ENCODE peak calls at places on chromosomes 12 and 14, in seven cellular contexts. G is ovary, T is A549, C is tibial nerve, O is IMR-90, F is fibroblast of lung, X is PC-3. Q is an unnamed sample.

GRCh38 chr12:40718878-40719372 is 26.7 kb downstream of the CNTN1 start:
- DNase-seq in C (no peak), F (no peak), X (no peak), T (no peak), G (no peak), O (no peak), Q (no peak)

GRCh38 chr14:74502236-74503019 is 8.9 kb downstream of the ISCA2 start:
- DNase-seq in C (no peak), G (peak; percentile 44), F (peak; percentile 53), X (peak; percentile 70), O (peak; percentile 45), T (peak; percentile 44), Q (peak; percentile 50)

GRCh38 chr14:100079606-100080005 is 14.4 kb downstream of the EVL start:
- DNase-seq in G (no peak), X (no peak), T (no peak), C (no peak), O (no peak), F (no peak), Q (no peak)

GRCh38 chr12:77924703-77925102 is 94.0 kb downstream of the NAV3 start:
- DNase-seq in T (no peak), G (no peak), F (peak; percentile 28), X (no peak), O (peak; percentile 52), C (no peak), Q (peak; percentile 10)

GRCh38 chr14:53967606-53968005 is 11.0 kb upstream of the BMP4 start:
- DNase-seq in C (no peak), X (peak; percentile 10), F (no peak), O (no peak), G (no peak), T (no peak), Q (peak; percentile 17)

GRCh38 chr12:53414756-53415417 is 8.8 kb upstream of the AMHR2 start:
- DNase-seq in G (no peak), X (no peak), T (no peak), O (no peak), C (no peak), F (no peak), Q (no peak)

GRCh38 chr12:85405781-85406522 is 125.9 kb downstream of the ALX1 start:
- DNase-seq in C (no peak), T (no peak), F (peak; percentile 64), O (peak; percentile 5), X (no peak), G (no peak), Q (peak; percentile 73)

GRCh38 chr14:52443506-52443905 is 108.8 kb downstream of the TXNDC16 start:
- DNase-seq in C (no peak), G (no peak), X (no peak), T (no peak), F (no peak), O (peak; percentile 30), Q (no peak)

GRCh38 chr12:19994970-19995369 is 373.4 kb upstream of the PDE3A start:
- DNase-seq in C (no peak), T (no peak), G (no peak), F (peak; percentile 26), O (no peak), X (no peak), Q (peak; percentile 35)

GRCh38 chr14:75222208-75222701 is 45.8 kb upstream of the TMED10 start:
- DNase-seq in T (no peak), G (no peak), X (no peak), C (no peak), O (peak; percentile 92), F (peak; percentile 54), Q (peak; percentile 16)

GRCh38 chr14:61421212-61421923 is 100.0 kb downstream of the PRKCH start:
- DNase-seq in X (no peak), O (no peak), T (no peak), F (peak; percentile 15), G (no peak), C (no peak), Q (no peak)

GRCh38 chr14:104658325-104658712 is 31.1 kb upstream of the INF2 start:
- DNase-seq in G (no peak), X (no peak), T (no peak), C (no peak), F (no peak), O (no peak), Q (no peak)

GRCh38 chr14:50964683-50965390 is 20.6 kb upstream of the PYGL start:
- DNase-seq in G (no peak), C (no peak), T (peak; percentile 11), O (peak; percentile 99), F (peak; percentile 100), X (peak; percentile 97), Q (peak; percentile 38)

GRCh38 chr12:58919271-58920101 is 818 bp downstream of the LRIG3 start:
- DNase-seq in X (peak; percentile 48), G (no peak), F (peak; percentile 59), T (peak; percentile 34), O (peak; percentile 58), C (peak; percentile 23), Q (peak; percentile 81)

GRCh38 chr14:67943947-67944346 is 124.4 kb downstream of the RAD51B start:
- DNase-seq in O (peak; percentile 87), F (peak; percentile 92), X (peak; percentile 93), G (peak; percentile 65), T (peak; percentile 44), C (peak; percentile 23), Q (peak; percentile 92)

GRCh38 chr12:62861157-62861535 is 73.8 kb downstream of the PPM1H start:
- DNase-seq in T (no peak), O (no peak), G (no peak), C (no peak), X (no peak), F (no peak), Q (no peak)

GRCh38 chr12:62971769-62972525 is 37.0 kb upstream of the PPM1H start:
- DNase-seq in C (no peak), F (no peak), G (no peak), O (no peak), T (no peak), X (no peak), Q (no peak)

GRCh38 chr12:3336606-3337311 is 154.2 kb upstream of the PRMT8 start:
- DNase-seq in G (no peak), O (no peak), T (no peak), C (peak; percentile 32), X (peak; percentile 22), F (no peak), Q (no peak)

GRCh38 chr14:84750763-84751554 is 779.0 kb upstream of the FLRT2 start:
- DNase-seq in C (no peak), T (no peak), O (peak; percentile 50), G (no peak), F (peak; percentile 27), X (no peak), Q (no peak)

GRCh38 chr14:65263161-65263788 is 149.3 kb upstream of the FUT8 start:
- DNase-seq in F (peak; percentile 15), G (no peak), C (no peak), T (no peak), O (peak; percentile 61), X (peak; percentile 65), Q (no peak)

GRCh38 chr12:103742349-103742784 is 98.7 kb downstream of the NT5DC3 start:
- DNase-seq in C (no peak), F (peak; percentile 10), O (no peak), G (no peak), T (no peak), X (peak; percentile 61), Q (no peak)

GRCh38 chr14:92660571-92660970 is 87.9 kb downstream of the LGMN start:
- DNase-seq in T (no peak), G (no peak), F (no peak), O (no peak), C (no peak), X (no peak), Q (no peak)

GRCh38 chr12:15631007-15631715 is 158.0 kb downstream of the EPS8 start:
- DNase-seq in C (no peak), T (no peak), G (no peak), F (no peak), O (no peak), X (no peak), Q (peak; percentile 45)

GRCh38 chr14:61420326-61420725 is 98.9 kb downstream of the PRKCH start:
- DNase-seq in O (peak; percentile 5), C (no peak), F (no peak), T (no peak), X (peak; percentile 88), G (no peak), Q (no peak)

GRCh38 chr12:105677672-105678071 is 347.2 kb downstream of the C12orf75 start:
- DNase-seq in O (no peak), T (no peak), F (no peak), C (no peak), X (no peak), G (no peak), Q (no peak)

GRCh38 chr14:76782885-76783566 is 21.8 kb downstream of the VASH1 start:
- DNase-seq in F (no peak), G (peak; percentile 41), X (no peak), T (no peak), O (no peak), C (no peak), Q (no peak)

GRCh38 chr12:63826002-63826585 is 18.4 kb upstream of the SRGAP1 start:
- DNase-seq in C (no peak), T (peak; percentile 72), X (peak; percentile 80), O (peak; percentile 82), G (no peak), F (peak; percentile 90), Q (peak; percentile 77)

GRCh38 chr12:116246490-116247179 is 30.9 kb downstream of the MED13L start:
- DNase-seq in T (no peak), F (no peak), G (no peak), O (no peak), X (no peak), C (no peak), Q (no peak)

GRCh38 chr14:100083706-100084105 is 18.5 kb downstream of the EVL start:
- DNase-seq in T (no peak), F (no peak), C (no peak), G (no peak), X (no peak), O (peak; percentile 88), Q (no peak)

DNA sequence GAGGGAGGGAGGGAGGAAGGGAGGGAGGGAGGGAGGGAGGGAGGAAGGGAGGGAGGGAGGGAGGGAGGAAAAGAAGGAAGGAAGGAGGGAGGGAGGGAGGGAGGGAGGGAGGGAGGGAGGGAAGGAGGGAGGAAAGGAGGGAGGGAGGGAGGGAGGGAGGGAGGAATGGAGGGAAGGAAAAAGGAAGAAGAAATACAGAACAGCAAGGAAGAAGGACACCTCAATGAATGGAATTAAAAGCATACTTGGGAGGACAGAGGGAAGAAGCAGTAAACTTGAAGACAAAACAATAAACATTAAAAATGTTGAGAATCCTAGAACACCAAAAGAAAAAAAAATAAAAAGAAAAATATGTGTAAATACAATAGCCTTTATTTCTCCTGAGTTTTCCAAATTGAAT is 6.2 kb downstream of the OR4Q2 start:
- DNase-seq in O (no peak), F (no peak), X (no peak), C (no peak), T (no peak), G (no peak), Q (no peak)
- H3K9me3 ChIP-seq in O (peaks cover 2% of the 10 kb centered on the region), F (no peaks in the 10 kb centered on the region), X (no peaks in the 10 kb centered on the region), C (peaks cover 9% of the 10 kb centered on the region), T (no peaks in the 10 kb centered on the region), G (no peaks in the 10 kb centered on the region), Q (no peaks in the 10 kb centered on the region)

GRCh38 chr14:62557416-62557815 is 487.8 kb downstream of the KCNH5 start:
- DNase-seq in G (no peak), O (no peak), F (no peak), X (peak; percentile 3), T (no peak), C (no peak), Q (no peak)
- H3K9me3 ChIP-seq in G (no peaks in the 10 kb centered on the region), O (no peaks in the 10 kb centered on the region), F (no peaks in the 10 kb centered on the region), X (peaks cover 6% of the 10 kb centered on the region), T (no peaks in the 10 kb centered on the region), C (peaks cover 15% of the 10 kb centered on the region), Q (no peaks in the 10 kb centered on the region)

GRCh38 chr14:105900398-105901160 is 374.2 kb downstream of the TMEM121 start:
- DNase-seq in T (no peak), G (no peak), O (no peak), C (no peak), F (no peak), X (no peak), Q (no peak)
- H3K9me3 ChIP-seq in T (peaks cover 3% of the 10 kb centered on the region), G (no peaks in the 10 kb centered on the region), O (peaks cover 52% of the 10 kb centered on the region), C (peaks cover 59% of the 10 kb centered on the region), F (no peaks in the 10 kb centered on the region), X (no peaks in the 10 kb centered on the region), Q (no peaks in the 10 kb centered on the region)

GRCh38 chr12:38258411-38258810 is 58.2 kb upstream of the ALG10B start:
- DNase-seq in F (no peak), G (no peak), X (no peak), T (no peak), O (no peak), C (no peak), Q (no peak)
- H3K9me3 ChIP-seq in F (no peaks in the 10 kb centered on the region), G (no peaks in the 10 kb centered on the region), X (no peaks in the 10 kb centered on the region), T (no peaks in the 10 kb centered on the region), O (peaks cover 13% of the 10 kb centered on the region), C (peaks cover 17% of the 10 kb centered on the region), Q (no peaks in the 10 kb centered on the region)